ENCODE peak calls at places on chromosomes 5 and 9, in four cellular contexts. One of them, this sample, is unnamed.

GRCh38 chr5:115873392-115873791 is 31.7 kb downstream of the AP3S1 start:
- DNase-seq in K562: no peak
- DNase-seq in HepG2: no peak
- DNase-seq in H1: no peak
- DNase-seq in this sample: no peak

GRCh38 chr5:139985733-139986132 is 57.4 kb downstream of the NRG2 start:
- DNase-seq in K562: no peak
- DNase-seq in HepG2: peak
- DNase-seq in H1: no peak
- DNase-seq in this sample: peak

GRCh38 chr5:135220394-135221186 is 178.4 kb downstream of the MACROH2A1 start:
- DNase-seq in K562: no peak
- DNase-seq in HepG2: no peak
- DNase-seq in H1: no peak
- DNase-seq in this sample: no peak

GRCh38 chr5:77994943-77995342 is 218.8 kb upstream of the TBCA start:
- DNase-seq in K562: no peak
- DNase-seq in HepG2: no peak
- DNase-seq in H1: no peak
- DNase-seq in this sample: no peak

GRCh38 chr9:73148447-73148937 is 3.2 kb upstream of the ANXA1 start:
- DNase-seq in K562: no peak
- DNase-seq in HepG2: no peak
- DNase-seq in H1: no peak
- DNase-seq in this sample: no peak

GRCh38 chr5:168162464-168162863 is 129.0 kb upstream of the WWC1 start:
- DNase-seq in K562: no peak
- DNase-seq in HepG2: no peak
- DNase-seq in H1: no peak
- DNase-seq in this sample: no peak

GRCh38 chr5:16568875-16569580 is 47.8 kb downstream of the RETREG1 start:
- DNase-seq in K562: no peak
- DNase-seq in HepG2: no peak
- DNase-seq in H1: no peak
- DNase-seq in this sample: no peak

GRCh38 chr9:80698725-80699124 is 990.6 kb downstream of the TLE1 start:
- DNase-seq in K562: no peak
- DNase-seq in HepG2: no peak
- DNase-seq in H1: no peak
- DNase-seq in this sample: no peak

GRCh38 chr5:392431-392988 is 50.5 kb upstream of the EXOC3 start:
- DNase-seq in K562: no peak
- DNase-seq in HepG2: no peak
- DNase-seq in H1: no peak
- DNase-seq in this sample: peak

GRCh38 chr5:2003690-2004365 is 121.1 kb upstream of the IRX4 start:
- DNase-seq in K562: no peak
- DNase-seq in HepG2: no peak
- DNase-seq in H1: no peak
- DNase-seq in this sample: no peak

GRCh38 chr5:36728697-36729543 is 122.5 kb downstream of the SLC1A3 start:
- DNase-seq in K562: peak
- DNase-seq in HepG2: peak
- DNase-seq in H1: no peak
- DNase-seq in this sample: no peak

DNA sequence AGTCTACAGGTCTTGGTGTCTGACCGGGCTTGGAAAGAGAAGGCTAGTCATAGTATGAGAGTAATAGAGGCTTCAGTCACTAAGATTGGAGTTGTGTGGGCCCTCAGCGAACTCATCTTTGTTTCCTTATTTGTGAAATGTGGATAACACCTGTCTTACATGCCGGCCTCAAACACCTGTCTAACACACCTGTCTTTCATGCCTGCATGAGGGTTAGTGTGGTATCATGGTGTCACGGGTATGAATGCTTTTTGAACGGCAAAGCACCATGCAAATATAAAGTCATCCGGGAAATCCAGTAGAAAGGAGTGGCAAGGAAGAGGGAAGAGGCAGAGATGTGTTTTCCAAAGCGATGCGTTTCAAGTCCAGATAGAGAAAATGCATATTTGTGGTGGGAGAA is 25.5 kb downstream of the GRAMD2B start:
- DNase-seq in K562: no peak
- DNase-seq in HepG2: no peak
- DNase-seq in H1: no peak
- DNase-seq in this sample: no peak
- TF ChIP-seq CBX5 in K562: no peak
- TF ChIP-seq CBX5 in HepG2: no peak
- TF ChIP-seq CBX5 in H1: no peak
- TF ChIP-seq CBX5 in this sample: no peak

DNA sequence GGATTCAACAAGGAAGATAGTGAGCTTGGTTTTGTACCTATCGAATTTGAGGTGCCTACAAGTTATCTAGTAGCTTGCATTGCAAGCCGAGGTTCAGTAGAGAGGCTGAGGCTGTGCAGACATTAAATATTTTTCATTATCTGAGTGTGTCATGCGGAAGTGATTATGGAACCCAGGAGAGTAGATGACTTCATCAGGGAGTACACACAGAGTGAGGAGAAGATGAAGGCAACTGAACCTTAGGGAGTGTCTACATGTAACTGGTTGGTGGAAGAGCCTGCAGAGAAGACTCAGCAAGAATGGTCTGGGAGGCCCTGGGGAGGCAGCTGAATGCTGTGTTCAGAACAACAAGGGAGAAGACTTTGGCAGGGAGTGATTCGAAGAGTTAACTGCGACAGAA is 393.9 kb downstream of the ARHGEF28 start:
- DNase-seq in K562: no peak
- DNase-seq in HepG2: no peak
- DNase-seq in H1: no peak
- DNase-seq in this sample: no peak
- TF ChIP-seq CBX5 in K562: no peak
- TF ChIP-seq CBX5 in HepG2: no peak
- TF ChIP-seq CBX5 in H1: no peak
- TF ChIP-seq CBX5 in this sample: no peak

GRCh38 chr9:4852419-4852818 is 59.7 kb downstream of the RCL1 start:
- DNase-seq in K562: peak
- DNase-seq in HepG2: no peak
- DNase-seq in H1: no peak
- DNase-seq in this sample: no peak

GRCh38 chr9:4859035-4859434 is 66.3 kb downstream of the RCL1 start:
- DNase-seq in K562: no peak
- DNase-seq in HepG2: no peak
- DNase-seq in H1: no peak
- DNase-seq in this sample: no peak

GRCh38 chr9:4857163-4857562 is 64.4 kb downstream of the RCL1 start:
- DNase-seq in K562: no peak
- DNase-seq in HepG2: no peak
- DNase-seq in H1: no peak
- DNase-seq in this sample: no peak

GRCh38 chr9:4854191-4854590 is 61.4 kb downstream of the RCL1 start:
- DNase-seq in K562: no peak
- DNase-seq in HepG2: no peak
- DNase-seq in H1: no peak
- DNase-seq in this sample: no peak

DNA sequence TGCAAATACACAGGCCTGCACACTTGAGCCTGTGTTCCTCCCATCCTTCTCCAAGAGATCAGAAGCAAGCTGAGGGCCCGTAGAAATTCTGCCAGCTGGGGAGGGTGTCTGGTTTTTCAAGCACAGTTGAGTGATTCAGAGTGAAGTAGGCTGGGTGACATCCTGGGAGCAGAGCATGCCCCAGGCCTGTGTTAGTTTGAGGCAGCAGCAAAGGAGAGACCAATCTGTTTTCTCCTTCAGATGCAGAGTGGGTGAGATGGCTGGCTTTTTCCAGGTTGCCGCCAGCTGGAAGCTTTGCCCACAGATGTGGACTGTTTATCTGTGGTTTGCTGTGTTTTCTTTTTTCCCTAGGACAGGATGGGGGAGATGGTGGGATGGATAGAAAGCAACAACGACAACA is 63.1 kb downstream of the RCL1 start:
- DNase-seq in K562: no peak
- DNase-seq in HepG2: no peak
- DNase-seq in H1: no peak
- DNase-seq in this sample: no peak
- TF ChIP-seq CBX5 in K562: no peak
- TF ChIP-seq CBX5 in HepG2: no peak
- TF ChIP-seq CBX5 in H1: no peak
- TF ChIP-seq CBX5 in this sample: no peak

GRCh38 chr5:142016576-142016975 is 3.7 kb upstream of the GNPDA1 start:
- DNase-seq in K562: no peak
- DNase-seq in HepG2: no peak
- DNase-seq in H1: no peak
- DNase-seq in this sample: no peak
- TF ChIP-seq CBX5 in K562: no peak
- TF ChIP-seq CBX5 in HepG2: no peak
- TF ChIP-seq CBX5 in H1: no peak
- TF ChIP-seq CBX5 in this sample: no peak

GRCh38 chr9:128716581-128717254 is 7.2 kb downstream of the ZDHHC12 start:
- DNase-seq in K562: no peak
- DNase-seq in HepG2: no peak
- DNase-seq in H1: no peak
- DNase-seq in this sample: no peak
- TF ChIP-seq CBX5 in K562: no peak
- TF ChIP-seq CBX5 in HepG2: no peak
- TF ChIP-seq CBX5 in H1: no peak
- TF ChIP-seq CBX5 in this sample: no peak

GRCh38 chr5:33240552-33240951 is 200.2 kb upstream of the TARS1 start:
- DNase-seq in K562: no peak
- DNase-seq in HepG2: no peak
- DNase-seq in H1: no peak
- DNase-seq in this sample: no peak
- TF ChIP-seq CBX5 in K562: no peak
- TF ChIP-seq CBX5 in HepG2: no peak
- TF ChIP-seq CBX5 in H1: no peak
- TF ChIP-seq CBX5 in this sample: no peak

GRCh38 chr9:89038354-89039091 is 47.3 kb downstream of the S1PR3 start:
- DNase-seq in K562: no peak
- DNase-seq in HepG2: no peak
- DNase-seq in H1: no peak
- DNase-seq in this sample: no peak
- TF ChIP-seq CBX5 in K562: no peak
- TF ChIP-seq CBX5 in HepG2: no peak
- TF ChIP-seq CBX5 in H1: no peak
- TF ChIP-seq CBX5 in this sample: no peak

GRCh38 chr9:137139468-137140150 is 655 bp downstream of the GRIN1 start:
- DNase-seq in K562: no peak
- DNase-seq in HepG2: no peak
- DNase-seq in H1: no peak
- DNase-seq in this sample: no peak

GRCh38 chr9:137138058-137138697 is 776 bp upstream of the GRIN1 start:
- DNase-seq in K562: peak
- DNase-seq in HepG2: no peak
- DNase-seq in H1: no peak
- DNase-seq in this sample: no peak

GRCh38 chr9:137138701-137139467 is at the start of gene GRIN1:
- DNase-seq in K562: peak
- DNase-seq in HepG2: no peak
- DNase-seq in H1: no peak
- DNase-seq in this sample: no peak

GRCh38 chr9:137136261-137136925 is 2.6 kb upstream of the GRIN1 start:
- DNase-seq in K562: peak
- DNase-seq in HepG2: no peak
- DNase-seq in H1: no peak
- DNase-seq in this sample: no peak

GRCh38 chr9:137136926-137137607 is 1.9 kb upstream of the GRIN1 start:
- DNase-seq in K562: peak
- DNase-seq in HepG2: no peak
- DNase-seq in H1: no peak
- DNase-seq in this sample: no peak
- TF ChIP-seq CBX5 in K562: no peak
- TF ChIP-seq CBX5 in HepG2: no peak
- TF ChIP-seq CBX5 in H1: no peak
- TF ChIP-seq CBX5 in this sample: no peak

GRCh38 chr9:95409650-95410426 is 92.3 kb upstream of the FANCC start:
- DNase-seq in K562: no peak
- DNase-seq in HepG2: peak
- DNase-seq in H1: no peak
- DNase-seq in this sample: no peak
- TF ChIP-seq CBX5 in K562: no peak
- TF ChIP-seq CBX5 in HepG2: no peak
- TF ChIP-seq CBX5 in H1: no peak
- TF ChIP-seq CBX5 in this sample: no peak

This sample was measured in GM12878.